ENCODE peak calls at places on chromosomes 13 and 19, in nine cellular contexts. One of them, this sample, is unnamed.

GRCh38 chr13:32284927-32285632 is 30.1 kb downstream of the ZAR1L start:
- DNase-seq in small intestine: no peak
- DNase-seq in AG04449: no peak
- DNase-seq in dorsolateral prefrontal cortex: no peak
- DNase-seq in aorta: no peak
- DNase-seq in breast epithelium: no peak
- DNase-seq in epithelial cell of esophagus: peak
- DNase-seq in hepatocyte: no peak
- DNase-seq in ovary: no peak
- DNase-seq in this sample: peak

GRCh38 chr19:42108527-42109389 is 23.5 kb downstream of the POU2F2 start:
- DNase-seq in small intestine: peak
- DNase-seq in AG04449: peak
- DNase-seq in dorsolateral prefrontal cortex: peak
- DNase-seq in aorta: peak
- DNase-seq in breast epithelium: peak
- DNase-seq in epithelial cell of esophagus: peak
- DNase-seq in hepatocyte: peak
- DNase-seq in ovary: peak
- DNase-seq in this sample: peak

GRCh38 chr13:51370116-51370515 is 30.6 kb downstream of the SERPINE3 start:
- DNase-seq in small intestine: no peak
- DNase-seq in AG04449: peak
- DNase-seq in dorsolateral prefrontal cortex: no peak
- DNase-seq in aorta: no peak
- DNase-seq in breast epithelium: no peak
- DNase-seq in epithelial cell of esophagus: peak
- DNase-seq in hepatocyte: peak
- DNase-seq in ovary: no peak
- DNase-seq in this sample: peak

GRCh38 chr13:44188257-44188656 is 185.4 kb upstream of the SERP2 start:
- DNase-seq in small intestine: no peak
- DNase-seq in AG04449: no peak
- DNase-seq in dorsolateral prefrontal cortex: no peak
- DNase-seq in aorta: no peak
- DNase-seq in breast epithelium: no peak
- DNase-seq in epithelial cell of esophagus: peak
- DNase-seq in hepatocyte: no peak
- DNase-seq in ovary: no peak
- DNase-seq in this sample: peak

GRCh38 chr13:31160857-31161582 is 684 bp downstream of the HSPH1 start:
- DNase-seq in small intestine: peak
- DNase-seq in AG04449: no peak
- DNase-seq in dorsolateral prefrontal cortex: peak
- DNase-seq in aorta: peak
- DNase-seq in breast epithelium: no peak
- DNase-seq in epithelial cell of esophagus: peak
- DNase-seq in hepatocyte: peak
- DNase-seq in ovary: peak
- DNase-seq in this sample: peak

GRCh38 chr13:53499551-53499950 is 470.9 kb downstream of the OLFM4 start:
- DNase-seq in small intestine: no peak
- DNase-seq in AG04449: no peak
- DNase-seq in dorsolateral prefrontal cortex: no peak
- DNase-seq in aorta: no peak
- DNase-seq in breast epithelium: no peak
- DNase-seq in epithelial cell of esophagus: no peak
- DNase-seq in hepatocyte: no peak
- DNase-seq in ovary: no peak
- DNase-seq in this sample: no peak

GRCh38 chr19:19304186-19304975 is 15.9 kb downstream of the SUGP1 start:
- DNase-seq in small intestine: no peak
- DNase-seq in AG04449: no peak
- DNase-seq in dorsolateral prefrontal cortex: peak
- DNase-seq in aorta: no peak
- DNase-seq in breast epithelium: no peak
- DNase-seq in epithelial cell of esophagus: no peak
- DNase-seq in hepatocyte: no peak
- DNase-seq in ovary: no peak
- DNase-seq in this sample: no peak

GRCh38 chr13:90800082-90800746 is 547.3 kb upstream of the MIR17HG start:
- DNase-seq in small intestine: no peak
- DNase-seq in AG04449: no peak
- DNase-seq in dorsolateral prefrontal cortex: no peak
- DNase-seq in aorta: peak
- DNase-seq in breast epithelium: no peak
- DNase-seq in epithelial cell of esophagus: no peak
- DNase-seq in hepatocyte: peak
- DNase-seq in ovary: peak
- DNase-seq in this sample: peak

GRCh38 chr13:48160879-48161278 is 66.0 kb upstream of the MED4 start:
- DNase-seq in small intestine: no peak
- DNase-seq in AG04449: no peak
- DNase-seq in dorsolateral prefrontal cortex: no peak
- DNase-seq in aorta: no peak
- DNase-seq in breast epithelium: no peak
- DNase-seq in epithelial cell of esophagus: peak
- DNase-seq in hepatocyte: no peak
- DNase-seq in ovary: no peak
- DNase-seq in this sample: peak

GRCh38 chr19:5128251-5128931 is 159.5 kb downstream of the KDM4B start:
- DNase-seq in small intestine: no peak
- DNase-seq in AG04449: no peak
- DNase-seq in dorsolateral prefrontal cortex: no peak
- DNase-seq in aorta: peak
- DNase-seq in breast epithelium: no peak
- DNase-seq in epithelial cell of esophagus: no peak
- DNase-seq in hepatocyte: peak
- DNase-seq in ovary: peak
- DNase-seq in this sample: peak

GRCh38 chr19:32862173-32862572 is 7.4 kb downstream of the SLC7A9 start:
- DNase-seq in small intestine: no peak
- DNase-seq in AG04449: no peak
- DNase-seq in dorsolateral prefrontal cortex: no peak
- DNase-seq in aorta: no peak
- DNase-seq in breast epithelium: no peak
- DNase-seq in epithelial cell of esophagus: no peak
- DNase-seq in hepatocyte: no peak
- DNase-seq in ovary: no peak
- DNase-seq in this sample: no peak

GRCh38 chr19:48123907-48124675 is 13.5 kb upstream of the PLA2G4C start:
- DNase-seq in small intestine: peak
- DNase-seq in AG04449: no peak
- DNase-seq in dorsolateral prefrontal cortex: no peak
- DNase-seq in aorta: no peak
- DNase-seq in breast epithelium: no peak
- DNase-seq in epithelial cell of esophagus: peak
- DNase-seq in hepatocyte: peak
- DNase-seq in ovary: no peak
- DNase-seq in this sample: peak

GRCh38 chr13:26923824-26924605 is 163.4 kb upstream of the GPR12 start:
- DNase-seq in small intestine: no peak
- DNase-seq in AG04449: no peak
- DNase-seq in dorsolateral prefrontal cortex: no peak
- DNase-seq in aorta: no peak
- DNase-seq in breast epithelium: no peak
- DNase-seq in epithelial cell of esophagus: peak
- DNase-seq in hepatocyte: peak
- DNase-seq in ovary: no peak
- DNase-seq in this sample: peak

GRCh38 chr13:29594710-29595379 is 643 bp downstream of the SLC7A1 start:
- DNase-seq in small intestine: peak
- DNase-seq in AG04449: no peak
- DNase-seq in dorsolateral prefrontal cortex: peak
- DNase-seq in aorta: peak
- DNase-seq in breast epithelium: no peak
- DNase-seq in epithelial cell of esophagus: peak
- DNase-seq in hepatocyte: peak
- DNase-seq in ovary: peak
- DNase-seq in this sample: peak

GRCh38 chr13:74246398-74246975 is 112.3 kb upstream of the KLF12 start:
- DNase-seq in small intestine: no peak
- DNase-seq in AG04449: no peak
- DNase-seq in dorsolateral prefrontal cortex: no peak
- DNase-seq in aorta: peak
- DNase-seq in breast epithelium: no peak
- DNase-seq in epithelial cell of esophagus: no peak
- DNase-seq in hepatocyte: no peak
- DNase-seq in ovary: peak
- DNase-seq in this sample: peak

DNA sequence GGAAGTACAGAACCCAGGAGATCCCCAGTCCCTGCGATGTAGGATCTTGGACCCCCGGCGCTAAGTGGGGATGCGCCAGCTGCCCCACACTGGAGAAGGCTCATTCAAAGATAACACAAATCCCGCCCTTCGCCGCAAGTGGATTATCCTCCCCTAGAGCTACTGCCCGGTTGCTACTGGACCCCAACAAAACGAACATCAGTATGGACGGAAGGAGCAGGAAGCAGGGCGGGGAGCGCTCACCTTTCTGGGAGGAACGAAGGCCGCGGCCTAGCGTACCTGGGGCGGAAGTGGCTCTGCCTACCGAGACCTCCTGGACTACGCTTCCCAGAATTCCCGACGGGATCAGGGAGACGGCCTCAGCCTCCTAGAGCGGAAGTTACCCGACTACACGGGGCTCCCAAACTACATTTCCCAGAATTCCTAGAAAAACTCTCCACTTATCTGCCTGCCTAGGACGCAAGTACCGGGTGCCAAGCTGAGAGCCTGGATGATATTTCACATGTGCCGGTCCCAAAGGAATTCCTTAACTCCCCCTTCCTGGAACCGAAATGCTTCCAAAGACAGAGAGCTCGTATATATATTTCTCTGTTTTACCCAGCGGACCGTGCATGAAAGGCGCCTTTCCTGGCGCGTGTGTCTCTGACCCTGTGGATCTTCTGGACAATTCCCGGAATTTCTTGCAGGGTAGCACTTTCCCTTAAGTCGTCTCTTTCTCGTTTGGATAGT is at the start of gene ZNF112:
- DNase-seq in small intestine: peak
- DNase-seq in AG04449: peak
- DNase-seq in dorsolateral prefrontal cortex: peak
- DNase-seq in aorta: peak
- DNase-seq in breast epithelium: peak
- DNase-seq in epithelial cell of esophagus: peak
- DNase-seq in hepatocyte: peak
- DNase-seq in ovary: peak
- DNase-seq in this sample: peak
- H3K4me3 ChIP-seq in small intestine: peak
- H3K4me3 ChIP-seq in AG04449: peak
- H3K4me3 ChIP-seq in dorsolateral prefrontal cortex: peak
- H3K4me3 ChIP-seq in aorta: peak
- H3K4me3 ChIP-seq in breast epithelium: peak
- H3K4me3 ChIP-seq in epithelial cell of esophagus: peak
- H3K4me3 ChIP-seq in hepatocyte: peak
- H3K4me3 ChIP-seq in ovary: peak
- H3K4me3 ChIP-seq in this sample: peak

GRCh38 chr13:49184621-49185020 is 35.5 kb upstream of the MLNR start:
- DNase-seq in small intestine: no peak
- DNase-seq in AG04449: no peak
- DNase-seq in dorsolateral prefrontal cortex: no peak
- DNase-seq in aorta: no peak
- DNase-seq in breast epithelium: no peak
- DNase-seq in epithelial cell of esophagus: no peak
- DNase-seq in hepatocyte: no peak
- DNase-seq in ovary: no peak
- DNase-seq in this sample: no peak
- H3K4me3 ChIP-seq in small intestine: no peak
- H3K4me3 ChIP-seq in AG04449: no peak
- H3K4me3 ChIP-seq in dorsolateral prefrontal cortex: no peak
- H3K4me3 ChIP-seq in aorta: no peak
- H3K4me3 ChIP-seq in breast epithelium: no peak
- H3K4me3 ChIP-seq in epithelial cell of esophagus: no peak
- H3K4me3 ChIP-seq in hepatocyte: no peak
- H3K4me3 ChIP-seq in ovary: no peak
- H3K4me3 ChIP-seq in this sample: no peak

DNA sequence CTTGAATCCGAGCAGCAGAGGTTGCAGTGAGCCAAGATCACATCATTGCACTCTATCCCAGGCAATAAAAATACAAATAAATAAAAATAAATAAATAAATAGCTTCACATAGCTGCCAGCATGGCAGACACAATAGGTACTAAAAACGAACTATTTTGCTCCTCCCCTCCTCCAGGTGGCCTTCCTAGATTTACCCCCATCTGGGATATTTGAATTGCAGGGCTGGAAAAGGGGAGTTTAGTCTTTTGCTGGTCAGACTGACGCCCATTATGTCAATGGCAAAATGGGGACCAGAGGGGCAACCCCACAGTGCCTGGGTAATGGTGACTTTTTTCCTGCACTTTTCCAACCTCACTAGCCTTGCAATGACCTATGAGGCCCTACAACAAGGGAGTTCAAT is 640 bp upstream of the GMFG start:
- DNase-seq in small intestine: no peak
- DNase-seq in AG04449: no peak
- DNase-seq in dorsolateral prefrontal cortex: no peak
- DNase-seq in aorta: no peak
- DNase-seq in breast epithelium: no peak
- DNase-seq in epithelial cell of esophagus: no peak
- DNase-seq in hepatocyte: no peak
- DNase-seq in ovary: no peak
- DNase-seq in this sample: no peak
- H3K4me3 ChIP-seq in small intestine: no peak
- H3K4me3 ChIP-seq in AG04449: no peak
- H3K4me3 ChIP-seq in dorsolateral prefrontal cortex: no peak
- H3K4me3 ChIP-seq in aorta: no peak
- H3K4me3 ChIP-seq in breast epithelium: no peak
- H3K4me3 ChIP-seq in epithelial cell of esophagus: no peak
- H3K4me3 ChIP-seq in hepatocyte: no peak
- H3K4me3 ChIP-seq in ovary: no peak
- H3K4me3 ChIP-seq in this sample: no peak

DNA sequence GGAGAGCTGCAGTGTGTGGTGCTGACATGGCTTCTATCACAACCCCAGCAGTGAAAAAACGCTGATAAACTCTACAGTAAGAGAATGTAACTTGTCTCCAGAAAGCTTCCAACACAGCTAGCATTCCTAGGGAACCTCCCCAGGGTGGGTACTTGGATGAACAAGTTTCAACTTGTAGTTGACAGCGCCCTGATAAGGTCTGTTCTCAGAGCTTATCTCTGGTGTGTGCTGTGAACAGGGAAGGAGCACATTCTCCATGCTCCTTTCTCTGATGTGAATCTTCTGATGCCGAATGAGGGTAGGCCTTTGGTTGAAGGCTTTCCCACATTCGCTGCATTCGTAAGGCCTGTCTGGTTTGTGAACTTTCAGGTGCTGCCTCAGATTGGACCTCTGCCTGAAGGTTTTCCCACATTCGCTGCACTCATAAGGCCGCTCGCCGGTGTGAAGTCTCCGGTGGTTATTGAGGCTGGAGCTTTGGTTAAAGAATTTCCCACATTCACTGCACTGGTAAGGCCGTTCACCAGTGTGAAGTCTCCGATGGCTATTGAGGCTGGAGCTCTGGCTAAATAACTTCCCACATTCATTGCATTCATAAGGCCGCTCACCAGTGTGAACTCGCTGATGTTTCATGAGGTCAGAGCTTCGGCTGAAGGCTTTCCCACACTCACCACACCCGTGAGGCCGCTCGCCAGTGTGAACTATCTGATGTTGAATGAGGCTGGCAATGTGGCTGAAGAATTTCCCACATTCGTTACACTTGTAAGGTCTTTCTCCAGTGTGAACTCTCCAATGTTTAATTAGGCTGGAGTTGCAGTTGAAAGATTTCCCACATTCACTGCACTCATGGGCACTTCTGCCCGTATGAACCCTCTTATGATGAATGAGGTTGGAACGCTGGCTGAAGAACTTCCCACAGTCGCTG is 5.9 kb downstream of the ZNF792 start:
- DNase-seq in small intestine: no peak
- DNase-seq in AG04449: no peak
- DNase-seq in dorsolateral prefrontal cortex: no peak
- DNase-seq in aorta: no peak
- DNase-seq in breast epithelium: no peak
- DNase-seq in epithelial cell of esophagus: no peak
- DNase-seq in hepatocyte: no peak
- DNase-seq in ovary: no peak
- DNase-seq in this sample: no peak
- H3K4me3 ChIP-seq in small intestine: no peak
- H3K4me3 ChIP-seq in AG04449: no peak
- H3K4me3 ChIP-seq in dorsolateral prefrontal cortex: no peak
- H3K4me3 ChIP-seq in aorta: no peak
- H3K4me3 ChIP-seq in breast epithelium: no peak
- H3K4me3 ChIP-seq in epithelial cell of esophagus: no peak
- H3K4me3 ChIP-seq in hepatocyte: no peak
- H3K4me3 ChIP-seq in ovary: no peak
- H3K4me3 ChIP-seq in this sample: no peak

This sample was measured in choroid plexus epithelial cell.